ENCODE peak calls at places on chromosomes 3 and 15, in eight cellular contexts. R, X, W, B, J, V, P and O are unnamed samples.
A peak's percentile ranks its signal among the peaks of the same experiment; 100 is the strongest.

GRCh38 chr3:22908974-22909507 is 294.1 kb upstream of the UBE2E2 start:
- DNase-seq in P (no peak), W (no peak), B (no peak), J (no peak), X (no peak), V (no peak), R (no peak), O (no peak)

GRCh38 chr15:45179221-45179985 is 8.4 kb downstream of the SHF start:
- DNase-seq in X (no peak), W (peak; percentile 59), P (peak; percentile 62), B (no peak), R (no peak), V (no peak), J (no peak), O (peak; percentile 79)

GRCh38 chr3:5056005-5056391 is 66.1 kb upstream of the ARL8B start:
- DNase-seq in V (no peak), R (no peak), B (peak; percentile 9), W (no peak), P (no peak), X (no peak), J (no peak), O (no peak)

GRCh38 chr15:52383100-52383588 is 87.5 kb upstream of the MYO5C start:
- DNase-seq in J (no peak), W (no peak), B (no peak), P (no peak), R (no peak), X (no peak), V (no peak), O (no peak)

GRCh38 chr3:14411988-14412387 is 9.6 kb downstream of the SLC6A6 start:
- DNase-seq in P (no peak), V (no peak), R (no peak), J (no peak), W (no peak), X (no peak), B (no peak), O (no peak)

GRCh38 chr3:111808439-111808838 is 50.6 kb upstream of the PHLDB2 start:
- DNase-seq in X (no peak), V (no peak), R (no peak), W (no peak), P (peak; percentile 44), B (no peak), J (no peak), O (no peak)

GRCh38 chr3:100335137-100335833 is 728 bp downstream of the NIT2 start:
- DNase-seq in B (no peak), J (no peak), X (no peak), P (peak; percentile 23), W (no peak), R (no peak), V (no peak), O (peak; percentile 53)

GRCh38 chr15:74780523-74780982 is 1.3 kb upstream of the CSK start:
- DNase-seq in W (no peak), X (no peak), R (no peak), P (no peak), J (no peak), B (no peak), V (no peak), O (no peak)

GRCh38 chr3:191246628-191247027 is 47.6 kb downstream of the OSTN start:
- DNase-seq in R (no peak), V (no peak), X (no peak), P (peak; percentile 77), W (no peak), J (no peak), B (peak; percentile 29), O (no peak)

GRCh38 chr3:126102530-126102951 is 18.6 kb upstream of the SLC41A3 start:
- DNase-seq in X (peak; percentile 58), V (no peak), B (no peak), J (peak; percentile 35), W (no peak), R (peak; percentile 87), P (no peak), O (no peak)

GRCh38 chr3:105806361-105806760 is 62.5 kb downstream of the CBLB start:
- DNase-seq in W (no peak), R (no peak), J (no peak), B (no peak), V (no peak), P (peak; percentile 64), X (no peak), O (no peak)

GRCh38 chr3:36135863-36136262 is 244.4 kb upstream of the STAC start:
- DNase-seq in X (no peak), R (no peak), B (no peak), J (no peak), W (no peak), V (no peak), P (no peak), O (no peak)

GRCh38 chr3:194487289-194488006 is 646 bp upstream of the ATP13A3 start:
- DNase-seq in J (peak; percentile 48), V (no peak), P (no peak), B (no peak), R (peak; percentile 67), X (peak; percentile 10), W (peak; percentile 48), O (peak; percentile 79)

GRCh38 chr3:145219355-145220196 is 941.4 kb downstream of the PLOD2 start:
- DNase-seq in B (no peak), W (no peak), V (no peak), X (no peak), J (no peak), R (no peak), P (no peak), O (no peak)

GRCh38 chr3:16085884-16086608 is 88.4 kb upstream of the GALNT15 start:
- DNase-seq in W (no peak), X (peak; percentile 12), J (peak; percentile 80), V (no peak), R (peak; percentile 85), P (no peak), B (no peak), O (no peak)

GRCh38 chr15:95284933-95285401 is 1045.5 kb upstream of the NR2F2 start:
- DNase-seq in W (no peak), V (no peak), X (no peak), J (no peak), R (no peak), P (no peak), B (no peak), O (no peak)

GRCh38 chr3:65425880-65426279 is 612.8 kb downstream of the MAGI1 start:
- DNase-seq in X (no peak), W (no peak), B (no peak), R (no peak), P (no peak), J (no peak), V (no peak), O (no peak)
- TF ChIP-seq CTCF in X (no peak), W (no peak), B (peak; percentile 50), R (peak; percentile 27), P (peak; percentile 35), J (peak; percentile 37), V (peak; percentile 31), O (no peak)

GRCh38 chr3:37861540-37862051 is at the start of gene CTDSPL:
- DNase-seq in J (peak; percentile 63), W (peak; percentile 62), B (no peak), V (no peak), R (peak; percentile 67), X (no peak), P (peak; percentile 61), O (peak; percentile 64)

GRCh38 chr3:37859354-37859753 is 2.3 kb upstream of the CTDSPL start:
- DNase-seq in X (no peak), J (no peak), W (no peak), R (no peak), B (no peak), V (no peak), P (no peak), O (no peak)

GRCh38 chr3:37858742-37859141 is 2.9 kb upstream of the CTDSPL start:
- DNase-seq in V (no peak), X (no peak), B (no peak), P (no peak), R (no peak), W (no peak), J (no peak), O (no peak)

GRCh38 chr3:37862219-37862711 is 585 bp downstream of the CTDSPL start:
- DNase-seq in R (peak; percentile 62), B (no peak), X (no peak), V (no peak), P (no peak), J (peak; percentile 63), W (peak; percentile 51), O (peak; percentile 73)

GRCh38 chr3:37859908-37860199 is 1.8 kb upstream of the CTDSPL start:
- DNase-seq in R (no peak), W (no peak), X (no peak), P (no peak), V (no peak), B (no peak), J (no peak), O (peak; percentile 49)
- H3K4me3 ChIP-seq in R (no peak overlapping the region), W (peak overlapping the region; percentile 76), X (no peak overlapping the region), P (peak overlapping the region; percentile 32), V (no peak overlapping the region), B (no peak overlapping the region), J (no peak overlapping the region), O (peak overlapping the region; percentile 73)

GRCh38 chr3:121796970-121797369 is 37.9 kb downstream of the IQCB1 start:
- DNase-seq in X (no peak), P (no peak), W (no peak), B (no peak), V (no peak), R (no peak), J (no peak), O (no peak)

GRCh38 chr3:121803921-121804320 is 30.9 kb downstream of the IQCB1 start:
- DNase-seq in V (no peak), B (no peak), P (no peak), W (no peak), J (no peak), X (no peak), R (no peak), O (no peak)

DNA sequence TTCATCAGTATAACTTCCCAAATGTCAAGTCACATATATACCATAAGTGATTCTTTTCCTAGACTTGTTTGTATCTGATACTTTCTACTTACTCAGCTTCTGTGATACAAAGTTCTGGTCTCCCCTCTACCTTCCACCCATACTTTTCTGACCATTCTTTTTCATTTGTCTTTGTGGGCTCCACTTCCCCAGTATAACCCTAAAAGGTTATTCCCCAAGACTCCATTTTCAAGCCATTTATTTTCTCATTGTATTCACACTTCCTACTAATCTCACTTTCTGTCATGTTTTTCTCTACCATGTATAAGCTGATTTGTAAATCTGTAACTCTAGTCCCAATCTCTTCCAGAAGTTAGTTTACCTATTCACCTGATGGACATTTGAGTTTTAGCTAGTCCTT is 34.0 kb downstream of the IQCB1 start:
- DNase-seq in W (no peak), B (no peak), P (no peak), X (no peak), V (no peak), J (no peak), R (no peak), O (no peak)
- H3K36me3 ChIP-seq in W (peaks cover 38% of the 10 kb centered on the region), B (no peaks in the 10 kb centered on the region), P (peaks cover 8% of the 10 kb centered on the region), X (no peaks in the 10 kb centered on the region), V (peaks cover 15% of the 10 kb centered on the region), J (no peaks in the 10 kb centered on the region), R (peaks cover 52% of the 10 kb centered on the region), O (peaks cover 14% of the 10 kb centered on the region)

GRCh38 chr3:131568460-131568859 is 65.7 kb upstream of the MRPL3 start:
- DNase-seq in X (no peak), J (no peak), P (no peak), R (no peak), W (no peak), V (no peak), B (no peak), O (no peak)
- TF ChIP-seq CTCF in X (no peak), J (no peak), P (no peak), R (no peak), W (no peak), V (no peak), B (no peak), O (no peak)